ENCODE peak calls at places on chromosome 10, in four cellular contexts. F, Y, S and Q are unnamed samples.

GRCh38 chr10:24952146-24952700 is at the start of gene PRTFDC1:
- DNase-seq in F (peak; percentile 58), Y (peak; percentile 88), S (peak; percentile 74), Q (no peak)

GRCh38 chr10:62803993-62804383 is 532 bp upstream of the ADO start:
- DNase-seq in F (no peak), Y (no peak), S (no peak), Q (no peak)

GRCh38 chr10:99551158-99551557 is 18.4 kb downstream of the NKX2-3 start:
- DNase-seq in F (no peak), S (no peak), Y (no peak), Q (no peak)

GRCh38 chr10:63720072-63720537 is 198.9 kb downstream of the REEP3 start:
- DNase-seq in S (peak; percentile 47), F (peak; percentile 68), Y (no peak), Q (no peak)

GRCh38 chr10:24054421-24054820 is 154.5 kb upstream of the KIAA1217 start:
- DNase-seq in Y (no peak), S (no peak), F (no peak), Q (no peak)

GRCh38 chr10:24862586-24862985 is 89.8 kb downstream of the PRTFDC1 start:
- DNase-seq in F (no peak), S (no peak), Y (no peak), Q (no peak)

GRCh38 chr10:70578371-70578947 is 24.1 kb downstream of the PRF1 start:
- DNase-seq in Y (peak; percentile 12), F (peak; percentile 86), S (peak; percentile 71), Q (no peak)

GRCh38 chr10:117755615-117756014 is 213.1 kb downstream of the EMX2 start:
- DNase-seq in S (no peak), Y (no peak), F (no peak), Q (no peak)

GRCh38 chr10:86961481-86962091 is 3.2 kb downstream of the SNCG start:
- DNase-seq in F (no peak), S (peak; percentile 22), Y (peak; percentile 59), Q (peak; percentile 81)

GRCh38 chr10:38127812-38128211 is 33.7 kb downstream of the ZNF37A start:
- DNase-seq in F (no peak), S (no peak), Y (no peak), Q (no peak)

GRCh38 chr10:18607503-18607902 is 43.9 kb downstream of the NSUN6 start:
- DNase-seq in Y (no peak), S (no peak), F (peak; percentile 59), Q (no peak)

GRCh38 chr10:9096288-9096687 is 1041.8 kb downstream of the GATA3 start:
- DNase-seq in F (no peak), Y (no peak), S (no peak), Q (no peak)

GRCh38 chr10:113426181-113426837 is 126.5 kb upstream of the HABP2 start:
- DNase-seq in Y (no peak), F (no peak), S (no peak), Q (no peak)

GRCh38 chr10:24723788-24724380 is at the start of gene ARHGAP21:
- DNase-seq in Y (peak; percentile 90), F (peak; percentile 46), S (peak; percentile 79), Q (no peak)

GRCh38 chr10:94024407-94024806 is 30.7 kb downstream of the PLCE1 start:
- DNase-seq in Y (no peak), F (no peak), S (no peak), Q (no peak)

GRCh38 chr10:95519132-95519487 is 42.1 kb downstream of the SORBS1 start:
- DNase-seq in Y (no peak), S (no peak), F (no peak), Q (no peak)

GRCh38 chr10:48496831-48497792 is 107.8 kb downstream of the ARHGAP22 start:
- DNase-seq in F (no peak), S (no peak), Y (no peak), Q (peak; percentile 59)

GRCh38 chr10:6269953-6270867 is 67.5 kb downstream of the PFKFB3 start:
- DNase-seq in S (peak; percentile 72), Y (no peak), F (no peak), Q (no peak)

GRCh38 chr10:96830511-96831199 is 1.4 kb upstream of the LCOR start:
- DNase-seq in Y (no peak), S (peak; percentile 72), F (peak; percentile 81), Q (no peak)

GRCh38 chr10:66187096-66187733 is 738.6 kb upstream of the LRRTM3 start:
- DNase-seq in F (no peak), Y (no peak), S (no peak), Q (no peak)

GRCh38 chr10:11344550-11344949 is 266.9 kb downstream of the USP6NL start:
- DNase-seq in Y (no peak), F (no peak), S (no peak), Q (no peak)

GRCh38 chr10:76647276-76647675 is 990.3 kb downstream of the KCNMA1 start:
- DNase-seq in S (no peak), Y (no peak), F (no peak), Q (no peak)

GRCh38 chr10:73368238-73368637 is 9.6 kb upstream of the CFAP70 start:
- DNase-seq in Y (no peak), S (no peak), F (no peak), Q (no peak)

GRCh38 chr10:59580257-59580863 is 129.3 kb downstream of the SLC16A9 start:
- DNase-seq in Y (no peak), S (no peak), F (peak; percentile 8), Q (no peak)

GRCh38 chr10:114613237-114613979 is 44.7 kb downstream of the ABLIM1 start:
- DNase-seq in Y (no peak), S (no peak), F (peak; percentile 41), Q (no peak)

GRCh38 chr10:3172081-3172445 is 519 bp downstream of the PITRM1 start:
- DNase-seq in S (no peak), F (no peak), Y (peak; percentile 80), Q (no peak)

GRCh38 chr10:70493660-70494234 is 15.2 kb downstream of the PALD1 start:
- DNase-seq in F (no peak), S (peak; percentile 83), Y (peak; percentile 22), Q (no peak)

GRCh38 chr10:132257271-132257670 is 50.5 kb downstream of the STK32C start:
- DNase-seq in S (peak; percentile 64), Y (no peak), F (no peak), Q (no peak)

GRCh38 chr10:13272164-13272571 is 27.7 kb downstream of the PHYH start:
- DNase-seq in F (no peak), Y (peak; percentile 80), S (no peak), Q (no peak)

GRCh38 chr10:13270877-13271551 is 28.9 kb downstream of the PHYH start:
- DNase-seq in S (no peak), F (no peak), Y (no peak), Q (no peak)

GRCh38 chr10:13271552-13272163 is 28.2 kb downstream of the PHYH start:
- DNase-seq in S (peak; percentile 80), F (peak; percentile 54), Y (peak; percentile 79), Q (no peak)

DNA sequence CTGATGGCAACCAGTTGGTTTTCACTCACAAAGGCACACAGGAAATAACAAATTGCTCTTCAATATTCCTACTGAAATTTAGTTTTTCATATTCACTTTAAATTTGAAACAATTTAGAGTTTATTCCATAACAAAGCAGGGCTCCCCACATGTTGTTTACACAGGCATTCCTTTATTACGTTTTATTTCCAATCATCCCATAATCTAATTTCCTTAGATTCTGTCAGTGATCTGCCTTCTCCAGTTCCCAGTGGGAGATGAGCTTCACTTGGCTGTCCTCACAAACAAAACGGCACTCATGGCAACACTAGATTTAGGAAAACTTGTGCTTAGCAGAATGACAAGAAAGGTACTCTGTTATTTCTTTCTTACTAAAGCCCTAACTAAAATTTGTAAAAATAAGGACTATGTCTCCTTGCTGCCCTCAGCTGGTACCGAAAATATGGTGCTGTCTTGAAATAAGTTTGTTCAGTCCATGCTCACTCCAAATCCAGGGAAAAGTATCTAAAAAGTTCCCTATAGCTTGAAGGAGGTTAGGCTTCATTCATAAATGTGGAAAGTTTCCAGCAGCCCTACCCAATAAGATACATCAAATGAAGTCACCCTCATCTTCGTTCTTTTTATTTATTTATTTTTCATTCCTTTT is 23.0 kb downstream of the PHYH start:
- DNase-seq in Y (no peak), S (no peak), F (no peak), Q (no peak)
- TF ChIP-seq CTCF in Y (no peak), S (no peak), F (no peak), Q (peak; percentile 70)

GRCh38 chr10:27242473-27242950 is 1.9 kb upstream of the ACBD5 start:
- DNase-seq in F (no peak), S (no peak), Y (no peak), Q (no peak)
- TF ChIP-seq CTCF in F (no peak), S (no peak), Y (no peak), Q (peak; percentile 26)

GRCh38 chr10:4217653-4218052 is 432.6 kb upstream of the KLF6 start:
- DNase-seq in F (no peak), Y (no peak), S (no peak), Q (no peak)
- TF ChIP-seq CTCF in F (no peak), Y (no peak), S (no peak), Q (no peak)

GRCh38 chr10:101139421-101139911 is 8.4 kb downstream of the TLX1 start:
- DNase-seq in F (no peak), Y (no peak), S (no peak), Q (no peak)
- TF ChIP-seq CTCF in F (peak; percentile 12), Y (no peak), S (no peak), Q (peak; percentile 65)

GRCh38 chr10:15155978-15156377 is 12.5 kb downstream of the NMT2 start:
- DNase-seq in S (no peak), Y (no peak), F (no peak), Q (no peak)

GRCh38 chr10:15163261-15163864 is 5.1 kb downstream of the NMT2 start:
- DNase-seq in F (no peak), S (no peak), Y (no peak), Q (no peak)

GRCh38 chr10:15158448-15158847 is 10.0 kb downstream of the NMT2 start:
- DNase-seq in Y (no peak), F (no peak), S (no peak), Q (no peak)

DNA sequence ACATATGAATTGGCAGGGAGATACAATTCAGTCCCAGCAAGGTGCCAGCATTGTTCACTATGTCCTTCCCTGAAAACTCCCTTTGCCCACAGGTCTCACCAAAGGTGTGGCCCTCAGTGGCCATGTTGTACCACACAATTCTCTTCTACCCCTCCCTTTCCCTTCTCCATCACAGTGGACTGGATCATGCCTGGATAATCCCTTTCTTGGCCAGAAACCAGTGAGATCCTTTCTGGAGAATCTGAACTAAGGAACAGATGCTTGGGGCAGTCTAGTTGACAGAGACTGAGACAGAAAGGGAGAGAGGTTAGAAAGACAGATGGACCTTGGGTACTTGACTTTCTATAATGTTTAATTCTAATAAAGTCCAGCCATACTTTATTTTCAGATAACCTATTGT is 9.5 kb downstream of the NMT2 start:
- DNase-seq in Y (no peak), F (no peak), S (no peak), Q (no peak)
- TF ChIP-seq CTCF in Y (no peak), F (no peak), S (no peak), Q (no peak)